ENCODE peak calls at places on chromosomes 7 and 10, in five cellular contexts. D is GM12878, Z is HCT116, F is HepG2, A is H1. Q is an unnamed sample.

GRCh38 chr10:43250925-43251663 is 15.8 kb downstream of the RASGEF1A start:
- DNase-seq in F (no peak), Z (no peak), D (no peak), A (no peak), Q (no peak)

GRCh38 chr7:26155531-26156375 is 3.8 kb downstream of the NFE2L3 start:
- DNase-seq in D (no peak), A (no peak), F (peak), Z (no peak), Q (no peak)

GRCh38 chr10:129761981-129762956 is 201.8 kb downstream of the EBF3 start:
- DNase-seq in D (no peak), Z (no peak), F (no peak), A (peak), Q (no peak)

GRCh38 chr7:47375590-47375989 is 206.3 kb downstream of the TNS3 start:
- DNase-seq in Z (no peak), D (no peak), F (no peak), A (no peak), Q (no peak)

GRCh38 chr7:39811161-39811614 is 138.9 kb upstream of the CDK13 start:
- DNase-seq in F (no peak), A (no peak), D (no peak), Z (no peak), Q (no peak)

GRCh38 chr10:6074489-6075301 is 12.5 kb upstream of the IL2RA start:
- DNase-seq in D (no peak), F (no peak), A (no peak), Z (no peak), Q (no peak)

GRCh38 chr10:122010405-122011050 is 21.6 kb downstream of the TACC2 start:
- DNase-seq in D (no peak), A (no peak), F (no peak), Z (no peak), Q (no peak)

GRCh38 chr7:901388-902154 is 25.2 kb downstream of the GET4 start:
- DNase-seq in F (peak), Z (peak), A (peak), D (no peak), Q (peak)

GRCh38 chr7:26368542-26368941 is 76.9 kb downstream of the SNX10 start:
- DNase-seq in D (no peak), Z (no peak), F (no peak), A (no peak), Q (no peak)

GRCh38 chr7:67301667-67302066 is 305.0 kb downstream of the TYW1 start:
- DNase-seq in F (no peak), Z (no peak), A (no peak), D (no peak), Q (no peak)

GRCh38 chr10:31754803-31755624 is 173.6 kb downstream of the ARHGAP12 start:
- DNase-seq in Z (no peak), F (peak), A (peak), D (no peak), Q (no peak)

GRCh38 chr7:158827411-158828342 is 1.6 kb downstream of the ESYT2 start:
- DNase-seq in A (no peak), Z (no peak), D (no peak), F (no peak), Q (no peak)

GRCh38 chr10:68099736-68100135 is 9.6 kb upstream of the MYPN start:
- DNase-seq in Z (no peak), A (no peak), F (no peak), D (no peak), Q (no peak)

GRCh38 chr10:68101066-68101465 is 8.2 kb upstream of the MYPN start:
- DNase-seq in Z (no peak), F (no peak), D (no peak), A (no peak), Q (no peak)

GRCh38 chr10:68095176-68095575 is 14.1 kb upstream of the MYPN start:
- DNase-seq in A (no peak), D (no peak), F (no peak), Z (no peak), Q (no peak)

GRCh38 chr10:68096913-68097509 is 12.3 kb upstream of the MYPN start:
- DNase-seq in Z (peak), D (no peak), A (no peak), F (no peak), Q (peak)
- H3K4me3 ChIP-seq in Z (no peak), D (no peak), A (no peak), F (no peak), Q (no peak)

GRCh38 chr10:29141761-29142160 is 147.1 kb upstream of the LYZL1 start:
- DNase-seq in D (no peak), F (no peak), A (no peak), Z (no peak), Q (no peak)
- TF ChIP-seq ZNF274 in D (no peak), F (no peak), A (no peak), Z (no peak), Q (no peak)

DNA sequence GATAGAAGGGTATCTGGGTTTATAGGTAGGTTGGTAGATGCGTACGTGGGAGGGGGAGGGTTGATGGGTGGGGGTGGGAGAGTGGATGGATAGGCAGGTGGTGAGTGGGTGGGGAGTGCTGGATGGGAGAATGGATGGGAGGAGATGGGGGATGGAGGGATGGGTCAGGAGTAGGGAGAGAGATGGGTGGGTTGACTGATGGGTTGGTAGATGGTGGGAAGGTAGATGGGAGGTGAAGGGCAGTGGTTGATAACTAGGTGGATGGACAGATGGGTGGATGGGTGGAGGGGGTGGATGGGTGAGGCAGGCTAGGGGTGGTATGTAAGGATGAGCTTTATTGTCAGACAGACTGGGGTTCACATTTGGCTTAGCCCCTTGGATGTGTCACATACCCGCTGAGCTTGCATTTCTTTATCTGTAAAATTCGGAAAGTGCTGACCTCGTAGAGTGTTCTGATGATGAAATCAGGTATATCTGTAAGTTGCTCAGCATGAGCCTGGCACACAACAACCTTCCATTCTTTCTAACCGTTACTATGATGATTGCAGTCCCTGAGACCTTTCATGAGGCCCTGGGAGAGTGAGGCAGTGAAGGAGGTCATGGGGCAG is 34.3 kb downstream of the SLIT1 start:
- DNase-seq in D (no peak), Z (no peak), F (no peak), A (no peak), Q (no peak)
- H3K4me3 ChIP-seq in D (no peak), Z (no peak), F (no peak), A (no peak), Q (no peak)

GRCh38 chr7:102155821-102156441 is 130.7 kb upstream of the SH2B2 start:
- DNase-seq in F (peak), A (no peak), Z (no peak), D (no peak), Q (no peak)

GRCh38 chr7:102154425-102154824 is 132.2 kb upstream of the SH2B2 start:
- DNase-seq in D (no peak), A (no peak), Z (no peak), F (no peak), Q (no peak)

GRCh38 chr7:102150266-102150665 is 136.4 kb upstream of the SH2B2 start:
- DNase-seq in F (no peak), D (no peak), A (no peak), Z (no peak), Q (no peak)

GRCh38 chr7:102153586-102153948 is 133.1 kb upstream of the SH2B2 start:
- DNase-seq in Z (no peak), D (no peak), F (no peak), A (no peak), Q (no peak)

GRCh38 chr7:102152672-102153585 is 133.7 kb upstream of the SH2B2 start:
- DNase-seq in Z (peak), F (peak), D (no peak), A (peak), Q (peak)
- TF ChIP-seq ZNF274 in Z (no peak), F (peak), D (no peak), A (no peak), Q (no peak)

GRCh38 chr10:97020452-97021400 is 165.0 kb downstream of the SLIT1 start:
- DNase-seq in D (no peak), A (no peak), F (no peak), Z (no peak), Q (no peak)
- H3K4me3 ChIP-seq in D (no peak), A (no peak), F (peak), Z (no peak), Q (no peak)

GRCh38 chr7:87316846-87317545 is 28.5 kb upstream of the CROT start:
- DNase-seq in F (peak), Z (no peak), D (no peak), A (no peak), Q (no peak)
- TF ChIP-seq ZNF274 in F (no peak), Z (no peak), D (no peak), A (no peak), Q (no peak)

GRCh38 chr10:60375293-60376004 is 14.2 kb downstream of the ANK3 start:
- DNase-seq in Z (no peak), A (no peak), D (no peak), F (no peak), Q (no peak)
- H3K4me3 ChIP-seq in Z (no peak), A (no peak), D (no peak), F (no peak), Q (no peak)

GRCh38 chr7:23349484-23350157 is 50.5 kb downstream of the MALSU1 start:
- DNase-seq in Z (peak), D (no peak), A (no peak), F (no peak), Q (peak)

GRCh38 chr7:23350466-23350865 is 51.3 kb downstream of the MALSU1 start:
- DNase-seq in Z (no peak), D (no peak), F (no peak), A (no peak), Q (no peak)

GRCh38 chr7:23356726-23357125 is 57.6 kb downstream of the MALSU1 start:
- DNase-seq in F (no peak), D (no peak), A (no peak), Z (no peak), Q (no peak)

GRCh38 chr7:23356168-23356567 is 57.0 kb downstream of the MALSU1 start:
- DNase-seq in A (no peak), F (no peak), Z (no peak), D (no peak), Q (no peak)

DNA sequence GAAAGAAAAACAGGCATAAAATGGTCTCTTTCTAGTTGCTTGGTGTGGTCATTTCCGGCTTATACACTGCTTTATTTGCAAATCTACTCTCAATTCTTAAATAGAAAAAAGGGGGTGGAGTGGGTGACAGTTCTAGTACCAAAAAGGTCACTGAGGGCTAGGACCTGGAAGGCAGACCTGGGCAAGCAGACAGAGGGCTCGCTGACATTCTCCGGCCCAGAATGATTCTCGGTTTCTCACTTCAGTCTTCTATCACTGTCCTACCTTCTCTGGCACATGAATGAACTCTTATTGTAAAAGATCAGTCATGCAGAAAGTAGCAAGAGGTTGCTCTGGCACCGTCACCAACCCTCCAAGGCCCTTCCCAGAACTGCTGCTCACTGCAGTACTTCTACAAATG is 54.0 kb downstream of the MALSU1 start:
- DNase-seq in D (peak), F (no peak), Z (no peak), A (no peak), Q (no peak)
- TF ChIP-seq ZNF274 in D (no peak), F (no peak), Z (no peak), A (no peak), Q (no peak)

GRCh38 chr10:103852856-103853255 is 2.5 kb downstream of the SH3PXD2A start:
- DNase-seq in F (no peak), A (no peak), D (no peak), Z (no peak), Q (no peak)

GRCh38 chr10:103854687-103855423 is 521 bp downstream of the SH3PXD2A start:
- DNase-seq in D (no peak), A (peak), Z (no peak), F (no peak), Q (no peak)

GRCh38 chr10:103854265-103854686 is 1.1 kb downstream of the SH3PXD2A start:
- DNase-seq in D (no peak), Z (no peak), F (peak), A (peak), Q (no peak)

GRCh38 chr10:103852189-103852711 is 3.1 kb downstream of the SH3PXD2A start:
- DNase-seq in F (no peak), Z (no peak), A (no peak), D (no peak), Q (no peak)

GRCh38 chr10:103853428-103854264 is 1.7 kb downstream of the SH3PXD2A start:
- DNase-seq in A (no peak), D (no peak), F (peak), Z (no peak), Q (no peak)
- H3K4me3 ChIP-seq in A (peak), D (no peak), F (peak), Z (no peak), Q (peak)